ENCODE peak calls at places on chromosomes 7 and 10, in five cellular contexts. T, Z, H, I and J are unnamed samples.

GRCh38 chr7:48528689-48529088 is 357.4 kb downstream of the ABCA13 start:
- DNase-seq in I (no peak), T (no peak), H (no peak), Z (peak), J (no peak)

GRCh38 chr7:124480074-124480820 is 285.3 kb downstream of the GPR37 start:
- DNase-seq in I (no peak), Z (no peak), T (no peak), H (no peak), J (no peak)

GRCh38 chr10:3208481-3209406 is 36.2 kb upstream of the PITRM1 start:
- DNase-seq in Z (no peak), H (no peak), I (no peak), T (no peak), J (no peak)

GRCh38 chr7:28739826-28740225 is 218.3 kb downstream of the TRIL start:
- DNase-seq in I (no peak), Z (no peak), T (no peak), H (no peak), J (no peak)

GRCh38 chr10:116211682-116212081 is 61.3 kb downstream of the GFRA1 start:
- DNase-seq in Z (no peak), H (no peak), I (no peak), T (no peak), J (no peak)

GRCh38 chr10:132961864-132962622 is 19.7 kb upstream of the CFAP46 start:
- DNase-seq in H (peak), Z (peak), I (no peak), T (peak), J (peak)

GRCh38 chr10:78025685-78026364 is 3.5 kb downstream of the POLR3A start:
- DNase-seq in I (no peak), T (no peak), Z (no peak), H (peak), J (no peak)

GRCh38 chr10:79488870-79489269 is 23.5 kb upstream of the EIF5AL1 start:
- DNase-seq in Z (no peak), I (no peak), T (no peak), H (no peak), J (no peak)

GRCh38 chr7:98930464-98930863 is 52.1 kb downstream of the TRRAP start:
- DNase-seq in I (no peak), H (no peak), Z (no peak), T (no peak), J (no peak)

GRCh38 chr7:25360471-25360870 is 132.2 kb upstream of the NPVF start:
- DNase-seq in T (peak), Z (no peak), H (no peak), I (peak), J (peak)

GRCh38 chr7:105776068-105776790 is 100.2 kb downstream of the ATXN7L1 start:
- DNase-seq in Z (peak), T (no peak), H (peak), I (no peak), J (no peak)

GRCh38 chr10:104122273-104123107 is 519 bp downstream of the SFR1 start:
- DNase-seq in T (no peak), Z (no peak), I (no peak), H (no peak), J (no peak)

GRCh38 chr7:158613481-158613880 is 25.9 kb upstream of the PTPRN2 start:
- DNase-seq in I (no peak), H (no peak), Z (no peak), T (peak), J (no peak)

GRCh38 chr7:66013938-66014337 is 31.9 kb upstream of the GUSB start:
- DNase-seq in H (peak), I (no peak), Z (peak), T (no peak), J (no peak)

GRCh38 chr7:101604331-101604933 is 24.7 kb downstream of the MYL10 start:
- DNase-seq in T (no peak), I (no peak), H (no peak), Z (no peak), J (no peak)

GRCh38 chr7:32217841-32218467 is 147.7 kb upstream of the PDE1C start:
- DNase-seq in Z (no peak), I (peak), T (no peak), H (peak), J (no peak)

GRCh38 chr10:63628526-63629362 is 107.5 kb downstream of the REEP3 start:
- DNase-seq in T (peak), H (peak), Z (no peak), I (peak), J (no peak)

GRCh38 chr10:92990615-92991014 is 70.0 kb upstream of the CYP26C1 start:
- DNase-seq in T (no peak), Z (no peak), H (no peak), I (no peak), J (no peak)

GRCh38 chr10:31112961-31113360 is 81.3 kb upstream of the ZNF438 start:
- DNase-seq in H (no peak), I (no peak), T (no peak), Z (no peak), J (no peak)

GRCh38 chr10:70750156-70750703 is 34.9 kb downstream of the TBATA start:
- DNase-seq in I (no peak), T (no peak), Z (no peak), H (no peak), J (no peak)

GRCh38 chr10:133278577-133279265 is 2.1 kb upstream of the ADAM8 start:
- DNase-seq in Z (no peak), T (no peak), I (no peak), H (peak), J (no peak)

GRCh38 chr7:148142660-148143248 is 447.8 kb upstream of the C7orf33 start:
- DNase-seq in H (peak), T (peak), I (peak), Z (no peak), J (peak)

GRCh38 chr10:79201706-79202105 is 132.9 kb downstream of the ZMIZ1 start:
- DNase-seq in H (no peak), I (no peak), T (no peak), Z (no peak), J (no peak)

GRCh38 chr7:81676105-81676811 is 93.6 kb downstream of the HGF start:
- DNase-seq in T (no peak), I (no peak), H (no peak), Z (no peak), J (no peak)

GRCh38 chr7:128167316-128167691 is 73.8 kb upstream of the LEP start:
- DNase-seq in H (peak), I (peak), Z (peak), T (peak), J (peak)

GRCh38 chr7:49228447-49228846 is 304.1 kb downstream of the CDC14C start:
- DNase-seq in Z (no peak), H (no peak), T (no peak), I (no peak), J (no peak)